ENCODE peak calls at places on chromosome 19, in seven cellular contexts. U, D, W, X, Y, V and M are unnamed samples.

GRCh38 chr19:41427647-41428480 is 690 bp upstream of the B3GNT8 start:
- DNase-seq in U (peak), D (peak), W (no peak), X (peak), Y (peak), V (no peak), M (peak)

GRCh38 chr19:51247972-51248371 is 2.9 kb upstream of the SIGLECL1 start:
- DNase-seq in U (no peak), D (no peak), W (no peak), X (no peak), Y (no peak), V (no peak), M (no peak)

GRCh38 chr19:12766051-12766521 is 9.3 kb downstream of the HOOK2 start:
- DNase-seq in U (peak), D (peak), W (peak), X (peak), Y (peak), V (peak), M (peak)

GRCh38 chr19:38848299-38849146 is 1.3 kb downstream of the HNRNPL start:
- DNase-seq in U (peak), D (no peak), W (no peak), X (no peak), Y (no peak), V (no peak), M (no peak)

GRCh38 chr19:54062643-54063042 is 1.1 kb downstream of the VSTM1 start:
- DNase-seq in U (no peak), D (no peak), W (no peak), X (no peak), Y (no peak), V (no peak), M (no peak)

GRCh38 chr19:12611361-12611699 is 610 bp downstream of the ZNF791 start:
- DNase-seq in U (peak), D (no peak), W (peak), X (no peak), Y (no peak), V (peak), M (no peak)

GRCh38 chr19:17865364-17866311 is 5.9 kb downstream of the RPL18A start:
- DNase-seq in U (peak), D (no peak), W (no peak), X (no peak), Y (peak), V (no peak), M (no peak)

GRCh38 chr19:45864629-45865082 is 530 bp downstream of the FOXA3 start:
- DNase-seq in U (no peak), D (no peak), W (no peak), X (no peak), Y (no peak), V (no peak), M (no peak)

GRCh38 chr19:39740395-39740794 is 2.6 kb upstream of the CLC start:
- DNase-seq in U (no peak), D (no peak), W (no peak), X (no peak), Y (peak), V (no peak), M (no peak)

GRCh38 chr19:49241769-49242168 is 83.2 kb downstream of the SLC6A16 start:
- DNase-seq in U (no peak), D (no peak), W (no peak), X (no peak), Y (no peak), V (no peak), M (no peak)

GRCh38 chr19:10503002-10503789 is at the start of gene KEAP1:
- DNase-seq in U (peak), D (peak), W (no peak), X (no peak), Y (peak), V (no peak), M (peak)

GRCh38 chr19:40452016-40452415 is 7.9 kb upstream of the SERTAD3 start:
- DNase-seq in U (no peak), D (no peak), W (no peak), X (no peak), Y (no peak), V (no peak), M (no peak)

GRCh38 chr19:27752530-27753184 is 1460.3 kb downstream of the UQCRFS1 start:
- DNase-seq in U (no peak), D (no peak), W (no peak), X (no peak), Y (no peak), V (no peak), M (no peak)

GRCh38 chr19:13872695-13873389 is 4.1 kb upstream of the NANOS3 start:
- DNase-seq in U (peak), D (peak), W (no peak), X (no peak), Y (peak), V (no peak), M (peak)

GRCh38 chr19:38433268-38433733 is at the start of gene RYR1:
- DNase-seq in U (peak), D (peak), W (no peak), X (peak), Y (peak), V (no peak), M (peak)

GRCh38 chr19:40663712-40664692 is 26.4 kb downstream of the NUMBL start:
- DNase-seq in U (no peak), D (peak), W (no peak), X (no peak), Y (peak), V (no peak), M (peak)

GRCh38 chr19:6733338-6734095 is 3.9 kb downstream of the GPR108 start:
- DNase-seq in U (peak), D (no peak), W (no peak), X (no peak), Y (peak), V (no peak), M (no peak)

GRCh38 chr19:42276821-42277220 is 7.8 kb downstream of the CIC start:
- DNase-seq in U (no peak), D (peak), W (no peak), X (no peak), Y (peak), V (no peak), M (no peak)

GRCh38 chr19:58398087-58398486 is 2.6 kb downstream of the RNF225 start:
- DNase-seq in U (no peak), D (no peak), W (no peak), X (no peak), Y (no peak), V (no peak), M (no peak)

GRCh38 chr19:9793051-9793591 is 24.6 kb upstream of the ZNF846 start:
- DNase-seq in U (no peak), D (peak), W (no peak), X (peak), Y (peak), V (no peak), M (no peak)

GRCh38 chr19:42129399-42130253 is 2.6 kb downstream of the POU2F2 start:
- DNase-seq in U (peak), D (no peak), W (no peak), X (no peak), Y (no peak), V (no peak), M (peak)

GRCh38 chr19:1507192-1507660 is 5.6 kb downstream of the ADAMTSL5 start:
- DNase-seq in U (peak), D (no peak), W (no peak), X (no peak), Y (no peak), V (no peak), M (no peak)